ENCODE peak calls at places on chromosomes 4 and X, in six cellular contexts. One of them, this sample, is unnamed.

GRCh38 chr4:185541251-185541671 is 6.0 kb upstream of the PDLIM3 start:
- DNase-seq in GM12878: no peak
- DNase-seq in K562: no peak
- DNase-seq in A549: no peak
- DNase-seq in HepG2: no peak
- DNase-seq in endothelial cell of umbilical vein: peak
- DNase-seq in this sample: no peak

GRCh38 chrX:129651756-129652564 is 2.8 kb downstream of the APLN start:
- DNase-seq in GM12878: no peak
- DNase-seq in K562: no peak
- DNase-seq in A549: no peak
- DNase-seq in HepG2: no peak
- DNase-seq in endothelial cell of umbilical vein: no peak
- DNase-seq in this sample: no peak

GRCh38 chrX:110665636-110666035 is 130.0 kb downstream of the CHRDL1 start:
- DNase-seq in GM12878: no peak
- DNase-seq in K562: peak
- DNase-seq in A549: peak
- DNase-seq in HepG2: peak
- DNase-seq in endothelial cell of umbilical vein: no peak
- DNase-seq in this sample: peak

GRCh38 chrX:109890300-109890699 is 112.6 kb upstream of the TMEM164 start:
- DNase-seq in GM12878: no peak
- DNase-seq in K562: no peak
- DNase-seq in A549: no peak
- DNase-seq in HepG2: no peak
- DNase-seq in endothelial cell of umbilical vein: no peak
- DNase-seq in this sample: no peak

GRCh38 chrX:148309413-148309812 is 191.0 kb upstream of the AFF2 start:
- DNase-seq in GM12878: no peak
- DNase-seq in K562: no peak
- DNase-seq in A549: no peak
- DNase-seq in HepG2: no peak
- DNase-seq in endothelial cell of umbilical vein: no peak
- DNase-seq in this sample: peak

GRCh38 chr4:16860506-16860905 is 37.9 kb downstream of the LDB2 start:
- DNase-seq in GM12878: no peak
- DNase-seq in K562: no peak
- DNase-seq in A549: no peak
- DNase-seq in HepG2: no peak
- DNase-seq in endothelial cell of umbilical vein: peak
- DNase-seq in this sample: no peak

GRCh38 chrX:103155201-103155600 is 59.7 kb upstream of the BEX4 start:
- DNase-seq in GM12878: no peak
- DNase-seq in K562: no peak
- DNase-seq in A549: no peak
- DNase-seq in HepG2: no peak
- DNase-seq in endothelial cell of umbilical vein: no peak
- DNase-seq in this sample: peak

GRCh38 chrX:120773801-120774200 is 101.9 kb downstream of the CT47B1 start:
- DNase-seq in GM12878: no peak
- DNase-seq in K562: no peak
- DNase-seq in A549: no peak
- DNase-seq in HepG2: no peak
- DNase-seq in endothelial cell of umbilical vein: no peak
- DNase-seq in this sample: no peak

GRCh38 chrX:153960786-153961185 is 10.8 kb downstream of the HCFC1 start:
- DNase-seq in GM12878: no peak
- DNase-seq in K562: no peak
- DNase-seq in A549: no peak
- DNase-seq in HepG2: no peak
- DNase-seq in endothelial cell of umbilical vein: no peak
- DNase-seq in this sample: no peak

GRCh38 chr4:6460876-6461275 is 11.5 kb downstream of the PPP2R2C start:
- DNase-seq in GM12878: no peak
- DNase-seq in K562: no peak
- DNase-seq in A549: no peak
- DNase-seq in HepG2: no peak
- DNase-seq in endothelial cell of umbilical vein: no peak
- DNase-seq in this sample: no peak

GRCh38 chrX:110914281-110914680 is 118.7 kb upstream of the CHRDL1 start:
- DNase-seq in GM12878: no peak
- DNase-seq in K562: no peak
- DNase-seq in A549: no peak
- DNase-seq in HepG2: no peak
- DNase-seq in endothelial cell of umbilical vein: no peak
- DNase-seq in this sample: no peak

GRCh38 chr4:47704693-47705325 is 133.1 kb downstream of the CORIN start:
- DNase-seq in GM12878: no peak
- DNase-seq in K562: peak
- DNase-seq in A549: peak
- DNase-seq in HepG2: peak
- DNase-seq in endothelial cell of umbilical vein: peak
- DNase-seq in this sample: peak

GRCh38 chr4:102438873-102439614 is 62.1 kb upstream of the NFKB1 start:
- DNase-seq in GM12878: no peak
- DNase-seq in K562: peak
- DNase-seq in A549: peak
- DNase-seq in HepG2: peak
- DNase-seq in endothelial cell of umbilical vein: peak
- DNase-seq in this sample: no peak

GRCh38 chrX:18640686-18641085 is 31.2 kb downstream of the RS1 start:
- DNase-seq in GM12878: no peak
- DNase-seq in K562: peak
- DNase-seq in A549: no peak
- DNase-seq in HepG2: no peak
- DNase-seq in endothelial cell of umbilical vein: no peak
- DNase-seq in this sample: no peak

GRCh38 chr4:110876866-110877265 is 254.0 kb upstream of the PITX2 start:
- DNase-seq in GM12878: no peak
- DNase-seq in K562: no peak
- DNase-seq in A549: no peak
- DNase-seq in HepG2: no peak
- DNase-seq in endothelial cell of umbilical vein: no peak
- DNase-seq in this sample: no peak

GRCh38 chr4:90845777-90846176 is 718.6 kb downstream of the CCSER1 start:
- DNase-seq in GM12878: no peak
- DNase-seq in K562: no peak
- DNase-seq in A549: peak
- DNase-seq in HepG2: no peak
- DNase-seq in endothelial cell of umbilical vein: peak
- DNase-seq in this sample: no peak

GRCh38 chr4:186201535-186202230 is 10.3 kb downstream of the CYP4V2 start:
- DNase-seq in GM12878: no peak
- DNase-seq in K562: peak
- DNase-seq in A549: peak
- DNase-seq in HepG2: peak
- DNase-seq in endothelial cell of umbilical vein: no peak
- DNase-seq in this sample: peak

GRCh38 chr4:141977433-141977832 is 341.1 kb downstream of the IL15 start:
- DNase-seq in GM12878: no peak
- DNase-seq in K562: no peak
- DNase-seq in A549: no peak
- DNase-seq in HepG2: no peak
- DNase-seq in endothelial cell of umbilical vein: no peak
- DNase-seq in this sample: no peak

GRCh38 chrX:2511326-2511725 is 10.6 kb upstream of the DHRSX start:
- DNase-seq in GM12878: no peak
- DNase-seq in K562: no peak
- DNase-seq in A549: no peak
- DNase-seq in HepG2: no peak
- DNase-seq in endothelial cell of umbilical vein: no peak
- DNase-seq in this sample: no peak

GRCh38 chr4:91243132-91243531 is 1060.6 kb upstream of the GRID2 start:
- DNase-seq in GM12878: no peak
- DNase-seq in K562: no peak
- DNase-seq in A549: peak
- DNase-seq in HepG2: no peak
- DNase-seq in endothelial cell of umbilical vein: no peak
- DNase-seq in this sample: no peak

GRCh38 chr4:69489856-69490255 is 5.8 kb downstream of the UGT2B4 start:
- DNase-seq in GM12878: no peak
- DNase-seq in K562: no peak
- DNase-seq in A549: no peak
- DNase-seq in HepG2: no peak
- DNase-seq in endothelial cell of umbilical vein: no peak
- DNase-seq in this sample: no peak

GRCh38 chrX:13009256-13009655 is 34.3 kb downstream of the TMSB4X start:
- DNase-seq in GM12878: no peak
- DNase-seq in K562: no peak
- DNase-seq in A549: no peak
- DNase-seq in HepG2: no peak
- DNase-seq in endothelial cell of umbilical vein: no peak
- DNase-seq in this sample: no peak

GRCh38 chr4:71304289-71304850 is 34.5 kb upstream of the SLC4A4 start:
- DNase-seq in GM12878: no peak
- DNase-seq in K562: no peak
- DNase-seq in A549: no peak
- DNase-seq in HepG2: no peak
- DNase-seq in endothelial cell of umbilical vein: no peak
- DNase-seq in this sample: no peak

GRCh38 chr4:89590102-89590501 is 246.9 kb downstream of the SNCA start:
- DNase-seq in GM12878: no peak
- DNase-seq in K562: no peak
- DNase-seq in A549: no peak
- DNase-seq in HepG2: no peak
- DNase-seq in endothelial cell of umbilical vein: no peak
- DNase-seq in this sample: no peak

GRCh38 chrX:2559124-2559523 is 58.3 kb upstream of the DHRSX start:
- DNase-seq in GM12878: no peak
- DNase-seq in K562: no peak
- DNase-seq in A549: no peak
- DNase-seq in HepG2: no peak
- DNase-seq in endothelial cell of umbilical vein: no peak
- DNase-seq in this sample: no peak

GRCh38 chrX:54721424-54721823 is 76.6 kb downstream of the ITIH6 start:
- DNase-seq in GM12878: no peak
- DNase-seq in K562: no peak
- DNase-seq in A549: peak
- DNase-seq in HepG2: no peak
- DNase-seq in endothelial cell of umbilical vein: no peak
- DNase-seq in this sample: no peak

GRCh38 chr4:13783800-13784411 is 156.4 kb upstream of the BOD1L1 start:
- DNase-seq in GM12878: peak
- DNase-seq in K562: no peak
- DNase-seq in A549: no peak
- DNase-seq in HepG2: peak
- DNase-seq in endothelial cell of umbilical vein: no peak
- DNase-seq in this sample: no peak

GRCh38 chr4:25590171-25590570 is 65.5 kb upstream of the SLC34A2 start:
- DNase-seq in GM12878: no peak
- DNase-seq in K562: no peak
- DNase-seq in A549: no peak
- DNase-seq in HepG2: no peak
- DNase-seq in endothelial cell of umbilical vein: no peak
- DNase-seq in this sample: no peak
- TF ChIP-seq MYC in GM12878: no peak
- TF ChIP-seq MYC in K562: no peak
- TF ChIP-seq MYC in A549: no peak
- TF ChIP-seq MYC in HepG2: no peak
- TF ChIP-seq MYC in endothelial cell of umbilical vein: no peak
- TF ChIP-seq MYC in this sample: no peak

DNA sequence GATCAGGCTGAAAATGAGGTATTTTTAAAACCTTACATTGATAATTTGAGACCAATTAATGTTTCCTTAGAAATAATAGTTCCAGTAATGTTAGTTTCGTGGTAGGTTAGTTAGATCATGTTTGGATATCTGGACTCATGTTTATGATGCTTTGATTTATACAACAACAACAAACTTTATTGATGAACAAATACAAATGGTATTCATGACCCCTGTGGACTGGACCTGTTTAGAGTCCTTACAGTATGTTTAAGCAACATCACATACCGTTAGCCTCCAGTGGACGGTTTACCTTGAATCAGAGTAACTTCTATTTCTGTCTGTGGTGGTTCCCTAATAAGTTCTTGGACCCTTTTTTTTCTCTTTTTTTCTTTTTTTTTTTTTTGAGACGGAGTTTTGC is 18.0 kb downstream of the ZRSR2 start:
- DNase-seq in GM12878: no peak
- DNase-seq in K562: no peak
- DNase-seq in A549: no peak
- DNase-seq in HepG2: no peak
- DNase-seq in endothelial cell of umbilical vein: no peak
- DNase-seq in this sample: no peak
- H3K4me3 ChIP-seq in GM12878: no peak
- H3K4me3 ChIP-seq in K562: no peak
- H3K4me3 ChIP-seq in A549: no peak
- H3K4me3 ChIP-seq in HepG2: no peak
- H3K4me3 ChIP-seq in endothelial cell of umbilical vein: no peak
- H3K4me3 ChIP-seq in this sample: no peak

GRCh38 chr4:80448056-80448455 is 112.5 kb downstream of the CFAP299 start:
- DNase-seq in GM12878: no peak
- DNase-seq in K562: no peak
- DNase-seq in A549: no peak
- DNase-seq in HepG2: no peak
- DNase-seq in endothelial cell of umbilical vein: no peak
- DNase-seq in this sample: no peak
- TF ChIP-seq MYC in GM12878: no peak
- TF ChIP-seq MYC in K562: no peak
- TF ChIP-seq MYC in A549: no peak
- TF ChIP-seq MYC in HepG2: no peak
- TF ChIP-seq MYC in endothelial cell of umbilical vein: no peak
- TF ChIP-seq MYC in this sample: no peak

GRCh38 chrX:40897768-40898167 is 162.4 kb upstream of the MED14 start:
- DNase-seq in GM12878: no peak
- DNase-seq in K562: no peak
- DNase-seq in A549: no peak
- DNase-seq in HepG2: no peak
- DNase-seq in endothelial cell of umbilical vein: peak
- DNase-seq in this sample: no peak
- H3K4me3 ChIP-seq in GM12878: no peak
- H3K4me3 ChIP-seq in K562: no peak
- H3K4me3 ChIP-seq in A549: no peak
- H3K4me3 ChIP-seq in HepG2: peak
- H3K4me3 ChIP-seq in endothelial cell of umbilical vein: no peak
- H3K4me3 ChIP-seq in this sample: no peak

GRCh38 chr4:179625391-179625790 is 2183.2 kb upstream of the AGA start:
- DNase-seq in GM12878: no peak
- DNase-seq in K562: no peak
- DNase-seq in A549: no peak
- DNase-seq in HepG2: no peak
- DNase-seq in endothelial cell of umbilical vein: no peak
- DNase-seq in this sample: no peak
- TF ChIP-seq MYC in GM12878: no peak
- TF ChIP-seq MYC in K562: no peak
- TF ChIP-seq MYC in A549: no peak
- TF ChIP-seq MYC in HepG2: no peak
- TF ChIP-seq MYC in endothelial cell of umbilical vein: no peak
- TF ChIP-seq MYC in this sample: no peak

This sample was measured in NB4.